ENCODE peak calls at places on chromosomes 2 and 18, in seven cellular contexts. M, W, Z, H, P, D and Q are unnamed samples.

GRCh38 chr2:28618221-28619141 is 122.6 kb downstream of the PLB1 start:
- DNase-seq in M (no peak), W (no peak), Z (no peak), H (no peak), P (no peak), D (no peak), Q (no peak)

GRCh38 chr18:63321291-63321690 is 1.7 kb upstream of the BCL2 start:
- DNase-seq in M (no peak), W (no peak), Z (no peak), H (no peak), P (no peak), D (no peak), Q (no peak)

GRCh38 chr2:43123056-43123455 is 103.3 kb downstream of the ZFP36L2 start:
- DNase-seq in M (no peak), W (no peak), Z (no peak), H (no peak), P (no peak), D (no peak), Q (no peak)

GRCh38 chr2:201513271-201513670 is 61.7 kb downstream of the STRADB start:
- DNase-seq in M (no peak), W (no peak), Z (no peak), H (no peak), P (no peak), D (no peak), Q (no peak)

GRCh38 chr2:101036562-101036961 is 34.5 kb downstream of the RPL31 start:
- DNase-seq in M (no peak), W (peak), Z (peak), H (no peak), P (no peak), D (peak), Q (peak)

GRCh38 chr2:156340818-156341481 is 8.4 kb upstream of the NR4A2 start:
- DNase-seq in M (no peak), W (peak), Z (no peak), H (peak), P (no peak), D (no peak), Q (no peak)

GRCh38 chr2:239805043-239805329 is 220.2 kb downstream of the NDUFA10 start:
- DNase-seq in M (no peak), W (no peak), Z (no peak), H (no peak), P (peak), D (no peak), Q (no peak)

GRCh38 chr18:9008203-9008708 is 94.2 kb upstream of the NDUFV2 start:
- DNase-seq in M (no peak), W (no peak), Z (peak), H (no peak), P (no peak), D (no peak), Q (no peak)

GRCh38 chr2:118969734-118970395 is 27.9 kb downstream of the MARCO start:
- DNase-seq in M (no peak), W (no peak), Z (no peak), H (no peak), P (no peak), D (no peak), Q (no peak)

GRCh38 chr2:64704996-64705395 is 51.3 kb upstream of the SERTAD2 start:
- DNase-seq in M (no peak), W (no peak), Z (no peak), H (no peak), P (no peak), D (no peak), Q (no peak)